ENCODE peak calls at places on chromosomes 12 and 14, in nine cellular contexts. I is right cardiac atrium, J is brain microvascular endothelial cell, A is cardiac fibroblast, P is HL-60, Z is OCI-LY7, U is epithelial cell of esophagus, V is fibroblast of lung, O is breast epithelium. C is an unnamed sample.

GRCh38 chr12:82359115-82359478 is 768 bp downstream of the METTL25 start:
- DNase-seq in P (peak), O (no peak), U (peak), J (no peak), A (peak), V (peak), I (no peak), Z (peak), C (peak)

GRCh38 chr12:64608901-64609542 is 1.3 kb upstream of the RASSF3 start:
- DNase-seq in P (peak), V (peak), U (peak), O (no peak), Z (peak), J (peak), I (no peak), A (peak), C (peak)

GRCh38 chr12:115553622-115554021 is 723.9 kb downstream of the MED13L start:
- DNase-seq in V (no peak), J (no peak), A (no peak), Z (no peak), P (no peak), O (peak), U (no peak), I (no peak), C (no peak)

GRCh38 chr14:68359862-68360552 is 432.9 kb downstream of the ZFP36L1 start:
- DNase-seq in P (peak), U (peak), Z (no peak), V (peak), O (no peak), A (peak), J (no peak), I (peak), C (peak)

GRCh38 chr14:95815226-95815690 is 61.4 kb upstream of the TUNAR start:
- DNase-seq in U (no peak), P (no peak), V (no peak), J (no peak), A (no peak), O (no peak), I (no peak), Z (no peak), C (no peak)

GRCh38 chr12:55060470-55060869 is 40.7 kb downstream of the NEUROD4 start:
- DNase-seq in U (peak), J (no peak), A (no peak), Z (peak), O (no peak), V (no peak), P (peak), I (no peak), C (no peak)

GRCh38 chr12:131489718-131490117 is 221.2 kb upstream of the SFSWAP start:
- DNase-seq in J (no peak), A (no peak), Z (no peak), P (no peak), V (no peak), O (no peak), I (no peak), U (no peak), C (no peak)

GRCh38 chr14:52313493-52313881 is 625 bp upstream of the PTGER2 start:
- DNase-seq in O (no peak), J (no peak), Z (no peak), I (no peak), U (no peak), A (no peak), P (peak), V (peak), C (peak)

GRCh38 chr12:125218952-125219351 is 153.7 kb downstream of the AACS start:
- DNase-seq in P (peak), I (no peak), U (peak), O (no peak), Z (no peak), A (no peak), V (no peak), J (no peak), C (peak)

GRCh38 chr14:67574156-67574555 is 25.9 kb downstream of the PIGH start:
- DNase-seq in P (no peak), O (no peak), Z (no peak), A (no peak), V (no peak), I (no peak), U (no peak), J (no peak), C (no peak)

GRCh38 chr12:1422604-1423315 is 171.6 kb downstream of the FBXL14 start:
- DNase-seq in Z (no peak), A (no peak), U (no peak), O (no peak), V (no peak), I (no peak), J (no peak), P (no peak), C (no peak)

GRCh38 chr14:34875031-34875922 is at the start of gene BAZ1A:
- DNase-seq in U (peak), P (peak), V (peak), Z (peak), A (peak), J (peak), I (peak), O (peak), C (peak)

GRCh38 chr12:46788247-46788887 is 37.4 kb downstream of the SLC38A4 start:
- DNase-seq in Z (no peak), I (no peak), U (peak), J (no peak), A (peak), P (no peak), O (no peak), V (peak), C (peak)

GRCh38 chr12:79936670-79937069 is 1.8 kb upstream of the PPP1R12A start:
- DNase-seq in V (no peak), A (no peak), U (no peak), I (no peak), P (no peak), J (no peak), O (no peak), Z (no peak), C (no peak)

GRCh38 chr14:68774771-68775613 is 17.9 kb downstream of the ZFP36L1 start:
- DNase-seq in I (no peak), A (peak), U (peak), J (no peak), P (no peak), O (peak), V (no peak), Z (no peak), C (peak)

GRCh38 chr14:60724080-60724618 is at the start of gene SIX4:
- DNase-seq in I (peak), U (peak), P (peak), O (peak), J (peak), V (peak), Z (peak), A (peak), C (peak)

GRCh38 chr12:102023343-102023930 is 38.4 kb downstream of the WASHC3 start:
- DNase-seq in O (no peak), P (no peak), U (no peak), I (no peak), J (peak), A (peak), Z (no peak), V (peak), C (peak)

GRCh38 chr14:94132285-94132887 is 3.0 kb upstream of the IFI27L2 start:
- DNase-seq in I (no peak), A (peak), U (peak), O (no peak), V (peak), J (peak), P (peak), Z (peak), C (peak)

GRCh38 chr14:70186826-70187483 is 1.8 kb downstream of the SLC8A3 start:
- DNase-seq in O (no peak), Z (no peak), I (peak), P (no peak), A (peak), U (no peak), V (peak), J (no peak), C (no peak)

GRCh38 chr14:25150934-25151790 is 101.2 kb upstream of the STXBP6 start:
- DNase-seq in O (no peak), V (peak), U (peak), I (no peak), A (peak), P (no peak), Z (peak), J (peak), C (peak)

GRCh38 chr12:124754491-124754890 is 109.2 kb downstream of the SCARB1 start:
- DNase-seq in V (no peak), P (no peak), Z (no peak), O (no peak), A (no peak), U (no peak), I (no peak), J (no peak), C (no peak)

GRCh38 chr14:65411656-65412188 is 808 bp upstream of the FUT8 start:
- DNase-seq in A (peak), P (peak), V (peak), I (peak), Z (peak), U (peak), J (peak), O (peak), C (peak)

GRCh38 chr14:70823281-70823680 is 14.0 kb upstream of the MAP3K9 start:
- DNase-seq in J (no peak), Z (no peak), U (no peak), V (no peak), P (no peak), A (no peak), I (no peak), O (no peak), C (no peak)

GRCh38 chr12:93569656-93570551 is 2.6 kb upstream of the SOCS2 start:
- DNase-seq in P (peak), V (peak), I (peak), Z (peak), J (peak), O (peak), A (peak), U (peak), C (peak)

GRCh38 chr14:65495196-65495595 is 82.7 kb downstream of the FUT8 start:
- DNase-seq in P (no peak), U (peak), V (peak), O (no peak), Z (no peak), J (no peak), I (no peak), A (peak), C (peak)

GRCh38 chr12:93054021-93054420 is 124.9 kb upstream of the EEA1 start:
- DNase-seq in P (no peak), I (no peak), U (no peak), J (no peak), V (no peak), A (no peak), Z (no peak), O (no peak), C (no peak)

GRCh38 chr12:6767592-6768384 is 1.6 kb downstream of the PTMS start:
- DNase-seq in I (no peak), U (peak), A (peak), Z (no peak), J (no peak), O (peak), V (no peak), P (no peak), C (no peak)

GRCh38 chr14:105247026-105247425 is 1.3 kb upstream of the BTBD6 start:
- DNase-seq in I (peak), A (no peak), V (no peak), U (no peak), J (no peak), O (no peak), Z (no peak), P (no peak), C (no peak)

GRCh38 chr12:1122803-1123202 is 131.8 kb downstream of the ERC1 start:
- DNase-seq in U (no peak), O (no peak), I (no peak), V (no peak), Z (no peak), J (no peak), A (peak), P (peak), C (no peak)

GRCh38 chr14:64337901-64338615 is 43.9 kb upstream of the ESR2 start:
- DNase-seq in U (peak), V (peak), Z (peak), J (peak), I (peak), O (peak), P (peak), A (peak), C (peak)

GRCh38 chr12:122100568-122100967 is 22.0 kb downstream of the MLXIP start:
- DNase-seq in U (no peak), O (no peak), P (no peak), V (no peak), A (no peak), Z (no peak), J (no peak), I (no peak), C (no peak)

GRCh38 chr12:70733385-70733784 is 96.2 kb upstream of the PTPRB start:
- DNase-seq in Z (peak), O (no peak), P (peak), U (peak), V (peak), I (no peak), J (peak), A (peak), C (peak)

GRCh38 chr12:46332260-46332659 is 40.3 kb downstream of the SLC38A2 start:
- DNase-seq in J (peak), O (no peak), I (no peak), U (peak), V (peak), P (no peak), Z (no peak), A (peak), C (no peak)

GRCh38 chr14:72726444-72726843 is 167.5 kb downstream of the DPF3 start:
- DNase-seq in V (peak), I (no peak), P (no peak), Z (no peak), J (peak), A (peak), U (no peak), O (no peak), C (no peak)

GRCh38 chr14:94098359-94098758 is 12.2 kb upstream of the IFI27 start:
- DNase-seq in A (peak), U (no peak), Z (no peak), J (no peak), P (no peak), I (no peak), O (no peak), V (peak), C (peak)

GRCh38 chr14:20680843-20681347 is 3.5 kb upstream of the RNASE4 start:
- DNase-seq in P (no peak), V (no peak), U (no peak), I (no peak), A (no peak), O (no peak), J (no peak), Z (no peak), C (no peak)

GRCh38 chr14:81001447-81001846 is 46.0 kb downstream of the TSHR start:
- DNase-seq in I (no peak), Z (no peak), U (no peak), V (no peak), O (no peak), J (no peak), P (no peak), A (no peak), C (no peak)

GRCh38 chr14:80992580-80992979 is 37.2 kb downstream of the TSHR start:
- DNase-seq in I (no peak), Z (no peak), U (no peak), V (no peak), J (no peak), O (no peak), P (no peak), A (no peak), C (no peak)

DNA sequence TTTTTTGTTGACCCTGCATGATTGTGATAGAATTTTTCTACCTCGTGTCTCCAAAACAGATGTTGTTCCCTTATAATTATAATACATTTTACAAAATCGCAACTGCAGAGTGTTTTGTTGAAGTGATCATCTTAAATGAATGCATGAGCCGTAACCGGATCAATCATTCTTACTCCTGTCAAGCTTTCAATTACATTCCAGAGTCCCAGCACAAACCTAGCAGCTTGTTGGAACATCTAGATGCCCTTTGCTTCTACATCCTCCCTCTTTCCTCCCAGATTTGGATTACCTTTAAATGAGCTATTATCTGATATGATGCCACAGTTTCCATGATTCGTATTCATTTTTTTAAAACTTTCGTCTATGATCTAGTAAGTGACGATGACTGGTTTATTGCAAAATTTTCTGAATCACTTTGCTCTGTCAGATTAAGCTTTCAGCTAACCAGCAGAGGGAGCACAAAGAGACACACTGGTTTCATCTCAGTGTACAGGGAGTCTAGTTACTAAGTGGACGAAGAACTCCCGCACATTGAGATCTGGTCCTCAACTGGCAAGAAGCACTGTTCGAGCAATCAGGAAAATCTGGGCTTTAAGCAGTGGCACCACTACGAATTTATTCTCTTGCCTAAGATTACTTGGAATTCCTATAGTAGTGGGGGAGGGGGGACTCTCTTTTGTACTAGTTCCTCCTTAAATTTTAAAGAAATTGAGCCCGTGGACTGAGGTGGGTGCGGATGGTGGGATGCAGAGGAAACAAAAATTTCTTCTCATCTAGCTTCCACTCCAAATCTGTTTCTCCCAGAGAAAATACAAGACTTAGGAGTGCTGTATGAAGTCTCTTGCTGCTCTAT is 40.9 kb downstream of the TSHR start:
- DNase-seq in P (peak), V (peak), J (peak), I (no peak), Z (peak), A (peak), U (peak), O (no peak), C (peak)
- H3K4me3 ChIP-seq in P (no peak), V (no peak), J (no peak), I (no peak), Z (no peak), A (no peak), U (no peak), O (no peak), C (no peak)

GRCh38 chr12:30613119-30613830 is 82.4 kb downstream of the IPO8 start:
- DNase-seq in V (peak), J (peak), A (peak), O (no peak), U (no peak), P (no peak), Z (no peak), I (no peak), C (peak)
- H3K4me3 ChIP-seq in V (no peak), J (no peak), A (no peak), O (no peak), U (no peak), P (no peak), Z (no peak), I (no peak), C (no peak)

DNA sequence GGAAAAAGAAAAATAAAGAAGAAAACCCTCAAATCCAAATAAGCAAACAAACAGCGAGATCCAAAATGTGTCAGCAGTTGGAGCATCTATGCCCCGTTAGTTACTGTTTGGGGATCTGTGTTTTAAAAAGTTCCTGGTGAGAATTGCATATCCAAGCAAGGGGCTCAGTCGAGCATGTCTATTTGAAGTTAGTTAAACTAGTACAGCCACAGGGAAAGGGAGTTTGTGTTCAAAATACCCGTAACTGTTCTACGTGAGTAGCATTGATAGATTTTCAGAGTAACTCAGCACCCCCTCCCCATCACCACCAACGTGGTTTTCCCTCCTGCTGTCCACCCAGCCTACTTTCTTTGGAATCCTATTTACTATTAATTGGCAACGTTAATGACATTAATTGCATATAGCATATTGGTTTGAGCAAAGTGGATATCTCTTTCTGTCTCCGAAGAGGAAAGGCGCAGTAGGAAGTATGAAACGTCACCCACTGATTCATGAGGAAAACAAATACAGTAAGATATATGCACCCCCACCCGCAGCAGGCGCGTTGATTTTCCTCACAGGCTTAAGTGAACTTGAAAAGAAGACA is 1.5 kb downstream of the NPAS3 start:
- DNase-seq in I (no peak), V (peak), J (no peak), A (peak), Z (no peak), U (no peak), P (no peak), O (no peak), C (peak)
- H3K4me3 ChIP-seq in I (peak), V (peak), J (peak), A (peak), Z (no peak), U (no peak), P (no peak), O (peak), C (peak)

DNA sequence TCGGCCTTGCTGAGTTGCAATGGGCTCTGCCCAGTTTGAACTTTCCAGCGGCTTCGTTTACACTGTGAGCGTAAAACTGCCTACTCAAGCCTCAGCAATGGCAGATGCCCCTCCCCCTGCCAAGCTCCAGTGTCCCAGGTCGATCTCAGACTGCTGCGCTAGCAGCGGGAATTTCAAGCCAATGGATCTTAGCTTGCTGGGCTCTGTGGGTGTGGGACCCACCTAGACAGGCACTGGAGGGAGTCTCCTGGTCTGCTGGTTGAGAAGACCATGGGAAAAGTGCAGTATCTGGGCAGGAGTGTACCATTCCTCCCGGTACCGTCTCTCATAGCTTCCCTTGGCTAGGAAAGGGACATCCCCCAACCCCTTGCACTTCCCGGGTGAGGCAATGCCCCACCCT is 88.2 kb downstream of the KLHL28 start:
- DNase-seq in U (no peak), I (no peak), O (no peak), P (no peak), A (no peak), V (no peak), J (no peak), Z (no peak), C (no peak)
- H3K4me3 ChIP-seq in U (no peak), I (no peak), O (no peak), P (no peak), A (no peak), V (no peak), J (no peak), Z (no peak), C (no peak)

GRCh38 chr14:89429206-89430091 is 12.4 kb upstream of the FOXN3 start:
- DNase-seq in U (peak), P (peak), O (no peak), I (no peak), Z (peak), J (no peak), A (no peak), V (peak), C (no peak)

GRCh38 chr14:89428163-89428523 is 11.1 kb upstream of the FOXN3 start:
- DNase-seq in Z (peak), I (no peak), U (no peak), A (no peak), V (peak), O (no peak), J (no peak), P (no peak), C (no peak)

GRCh38 chr14:89428556-89429196 is 11.6 kb upstream of the FOXN3 start:
- DNase-seq in I (peak), A (no peak), P (no peak), V (peak), U (peak), J (no peak), Z (no peak), O (peak), C (peak)

GRCh38 chr14:89432226-89432625 is 15.2 kb upstream of the FOXN3 start:
- DNase-seq in J (no peak), I (no peak), Z (no peak), A (no peak), P (no peak), V (no peak), U (peak), O (no peak), C (no peak)

GRCh38 chr14:89430271-89430620 is 13.2 kb upstream of the FOXN3 start:
- DNase-seq in O (no peak), J (no peak), A (no peak), Z (no peak), P (no peak), V (no peak), U (no peak), I (no peak), C (peak)
- H3K4me3 ChIP-seq in O (peak), J (no peak), A (no peak), Z (peak), P (no peak), V (peak), U (no peak), I (peak), C (peak)

GRCh38 chr14:23566112-23566781 is 1.3 kb downstream of the AP1G2 start:
- DNase-seq in O (no peak), J (no peak), A (no peak), Z (no peak), I (peak), P (no peak), V (no peak), U (no peak), C (no peak)
- H3K4me3 ChIP-seq in O (no peak), J (no peak), A (no peak), Z (peak), I (no peak), P (no peak), V (no peak), U (peak), C (no peak)